ENCODE peak calls at places on chromosomes 12 and 14, in seven cellular contexts. Z, W, F, D, R, M and C are unnamed samples.

GRCh38 chr14:103706551-103707328 is 8.5 kb downstream of the XRCC3 start:
- DNase-seq in Z (no peak), W (no peak), F (no peak), D (no peak), R (no peak), M (no peak), C (no peak)

GRCh38 chr12:10363922-10364838 is 25.7 kb downstream of the KLRK1 start:
- DNase-seq in Z (no peak), W (no peak), F (peak; percentile 60), D (peak; percentile 18), R (no peak), M (peak; percentile 48), C (no peak)

GRCh38 chr12:65966852-65967593 is 142.7 kb downstream of the HMGA2 start:
- DNase-seq in Z (no peak), W (no peak), F (no peak), D (no peak), R (no peak), M (no peak), C (no peak)

GRCh38 chr14:28776482-28777266 is 10.1 kb downstream of the FOXG1 start:
- DNase-seq in Z (no peak), W (no peak), F (no peak), D (no peak), R (no peak), M (no peak), C (no peak)

GRCh38 chr12:92136883-92137582 is 8.6 kb downstream of the BTG1 start:
- DNase-seq in Z (peak; percentile 69), W (no peak), F (peak; percentile 78), D (peak; percentile 65), R (peak; percentile 49), M (no peak), C (no peak)

GRCh38 chr14:36508418-36509051 is 11.5 kb downstream of the NKX2-1 start:
- DNase-seq in Z (no peak), W (no peak), F (no peak), D (no peak), R (no peak), M (no peak), C (peak; percentile 16)

GRCh38 chr14:106691601-106692291 is 1165.4 kb downstream of the TMEM121 start:
- DNase-seq in Z (peak; percentile 50), W (no peak), F (peak; percentile 77), D (peak; percentile 8), R (no peak), M (peak; percentile 7), C (peak; percentile 23)

GRCh38 chr12:42589465-42590323 is at the start of gene PRICKLE1:
- DNase-seq in Z (peak; percentile 25), W (no peak), F (peak; percentile 65), D (no peak), R (no peak), M (peak; percentile 65), C (peak; percentile 90)

GRCh38 chr12:24719293-24719721 is 229.6 kb downstream of the BCAT1 start:
- DNase-seq in Z (no peak), W (no peak), F (peak; percentile 86), D (no peak), R (no peak), M (no peak), C (no peak)

GRCh38 chr14:105537580-105538474 is 11.4 kb downstream of the TMEM121 start:
- DNase-seq in Z (no peak), W (no peak), F (peak; percentile 40), D (no peak), R (no peak), M (peak; percentile 75), C (peak; percentile 95)

GRCh38 chr14:85587152-85587697 is 57.3 kb downstream of the FLRT2 start:
- DNase-seq in Z (peak; percentile 46), W (no peak), F (peak; percentile 73), D (no peak), R (no peak), M (no peak), C (no peak)

GRCh38 chr12:27493260-27493935 is 30.6 kb upstream of the PPFIBP1 start:
- DNase-seq in Z (peak; percentile 25), W (no peak), F (no peak), D (no peak), R (no peak), M (no peak), C (no peak)

GRCh38 chr12:125688881-125689280 is 623.6 kb downstream of the AACS start:
- DNase-seq in Z (no peak), W (no peak), F (no peak), D (no peak), R (no peak), M (no peak), C (no peak)

GRCh38 chr14:57382283-57382682 is 8.1 kb upstream of the NAA30 start:
- DNase-seq in Z (peak; percentile 38), W (no peak), F (no peak), D (peak; percentile 42), R (no peak), M (no peak), C (no peak)

GRCh38 chr12:106767954-106768501 is 6.5 kb upstream of the RIC8B start:
- DNase-seq in Z (peak; percentile 62), W (peak; percentile 49), F (no peak), D (no peak), R (no peak), M (no peak), C (no peak)

GRCh38 chr14:101005447-101005846 is 101.9 kb upstream of the RTL1 start:
- DNase-seq in Z (no peak), W (no peak), F (peak; percentile 42), D (no peak), R (no peak), M (no peak), C (no peak)

GRCh38 chr14:21200752-21201461 is 45.0 kb upstream of the OR5AU1 start:
- DNase-seq in Z (no peak), W (no peak), F (no peak), D (no peak), R (no peak), M (no peak), C (no peak)

DNA sequence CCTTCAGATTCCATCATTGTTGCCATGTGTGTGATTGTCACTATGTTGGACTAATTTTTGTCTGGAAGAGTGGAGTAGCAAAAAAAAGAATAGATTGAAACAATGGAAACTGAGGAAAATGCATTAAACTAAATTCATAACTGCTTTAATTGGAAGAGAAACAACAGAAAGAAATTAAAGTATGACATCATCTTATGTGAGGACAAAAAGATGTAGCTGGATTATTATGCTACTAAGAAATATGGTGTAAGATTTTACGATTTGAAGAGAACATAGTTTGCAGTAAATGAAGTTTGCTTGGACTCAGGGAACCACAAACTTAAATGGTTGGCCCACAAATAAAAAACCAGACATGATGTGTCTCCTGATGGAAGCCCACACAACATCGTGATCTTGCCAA is 76.8 kb downstream of the PRKCH start:
- DNase-seq in Z (no peak), W (no peak), F (no peak), D (no peak), R (no peak), M (no peak), C (no peak)
- TF ChIP-seq MAX in Z (no peak), W (no peak), F (no peak), D (no peak), R (no peak), M (no peak), C (no peak)

GRCh38 chr12:64624035-64624434 is 13.7 kb downstream of the RASSF3 start:
- DNase-seq in Z (no peak), W (no peak), F (no peak), D (no peak), R (no peak), M (no peak), C (no peak)
- H3K4me3 ChIP-seq in Z (no peak overlapping the region), W (no peak overlapping the region), F (no peak overlapping the region), D (no peak overlapping the region), R (no peak overlapping the region), M (no peak overlapping the region), C (no peak overlapping the region)

GRCh38 chr12:132148368-132149045 is 4.2 kb downstream of the NOC4L start:
- DNase-seq in Z (no peak), W (no peak), F (no peak), D (no peak), R (no peak), M (no peak), C (no peak)
- TF ChIP-seq MAX in Z (no peak), W (no peak), F (no peak), D (no peak), R (no peak), M (no peak), C (no peak)

GRCh38 chr12:102480401-102480800 is at the start of gene IGF1:
- DNase-seq in Z (no peak), W (no peak), F (no peak), D (no peak), R (no peak), M (peak; percentile 65), C (no peak)

GRCh38 chr12:102479099-102479887 is 1.1 kb downstream of the IGF1 start:
- DNase-seq in Z (no peak), W (no peak), F (no peak), D (no peak), R (no peak), M (no peak), C (no peak)

GRCh38 chr12:102481705-102482104 is 1.3 kb upstream of the IGF1 start:
- DNase-seq in Z (peak; percentile 13), W (no peak), F (no peak), D (no peak), R (no peak), M (no peak), C (no peak)

GRCh38 chr12:102478416-102479098 is 1.8 kb downstream of the IGF1 start:
- DNase-seq in Z (no peak), W (no peak), F (no peak), D (no peak), R (no peak), M (no peak), C (no peak)

GRCh38 chr12:102479984-102480383 is 379 bp downstream of the IGF1 start:
- DNase-seq in Z (no peak), W (no peak), F (no peak), D (no peak), R (no peak), M (no peak), C (no peak)
- H3K4me3 ChIP-seq in Z (no peak overlapping the region), W (no peak overlapping the region), F (no peak overlapping the region), D (no peak overlapping the region), R (no peak overlapping the region), M (peak overlapping the region; percentile 23), C (no peak overlapping the region)

GRCh38 chr12:51845451-51845850 is 3.1 kb downstream of the FIGNL2 start:
- DNase-seq in Z (no peak), W (no peak), F (no peak), D (peak; percentile 47), R (no peak), M (no peak), C (peak; percentile 73)

GRCh38 chr12:51846209-51846779 is 2.2 kb downstream of the FIGNL2 start:
- DNase-seq in Z (no peak), W (no peak), F (no peak), D (no peak), R (no peak), M (no peak), C (no peak)

GRCh38 chr12:51848843-51849735 is 571 bp upstream of the FIGNL2 start:
- DNase-seq in Z (no peak), W (no peak), F (no peak), D (no peak), R (no peak), M (peak; percentile 48), C (peak; percentile 96)

GRCh38 chr12:51847830-51848727 is at the start of gene FIGNL2:
- DNase-seq in Z (no peak), W (no peak), F (no peak), D (no peak), R (no peak), M (peak; percentile 47), C (peak; percentile 85)

GRCh38 chr12:51846911-51847829 is 1.3 kb downstream of the FIGNL2 start:
- DNase-seq in Z (no peak), W (no peak), F (peak; percentile 27), D (no peak), R (no peak), M (no peak), C (peak; percentile 94)
- TF ChIP-seq MAX in Z (no peak), W (no peak), F (no peak), D (no peak), R (no peak), M (no peak), C (no peak)

GRCh38 chr12:50024227-50024626 is 1.1 kb downstream of the RACGAP1 start:
- DNase-seq in Z (no peak), W (no peak), F (no peak), D (no peak), R (no peak), M (no peak), C (no peak)
- H3K4me3 ChIP-seq in Z (peak overlapping the region; percentile 83), W (peak overlapping the region; percentile 86), F (peak overlapping the region; percentile 82), D (peak overlapping the region; percentile 100), R (peak overlapping the region; percentile 95), M (peak overlapping the region; percentile 71), C (peak overlapping the region; percentile 73)